ENCODE peak calls at places on chromosome 6, in seven cellular contexts. K is astrocyte, T is IMR-90, E is brain microvascular endothelial cell, Q is fibroblast of lung, J is A549, W is cardiac muscle cell. R is an unnamed sample.

GRCh38 chr6:40400738-40401137 is 186.4 kb downstream of the LRFN2 start:
- DNase-seq in J (no peak), W (no peak), T (no peak), E (no peak), K (no peak), Q (no peak), R (no peak)

GRCh38 chr6:21438237-21438985 is 155.1 kb upstream of the SOX4 start:
- DNase-seq in T (no peak), Q (peak), E (no peak), J (no peak), K (peak), W (no peak), R (peak)

GRCh38 chr6:170360476-170360875 is 53.9 kb downstream of the FAM120B start:
- DNase-seq in Q (peak), T (peak), E (peak), K (no peak), J (no peak), W (peak), R (peak)

GRCh38 chr6:32131439-32131948 is 1.4 kb upstream of the FKBPL start:
- DNase-seq in W (no peak), J (no peak), T (no peak), Q (no peak), E (no peak), K (no peak), R (no peak)

GRCh38 chr6:3822747-3823445 is 26.3 kb upstream of the FAM50B start:
- DNase-seq in T (no peak), K (peak), W (peak), J (no peak), Q (peak), E (no peak), R (peak)

GRCh38 chr6:73309784-73310502 is 44.1 kb downstream of the DPPA5 start:
- DNase-seq in Q (peak), K (peak), E (peak), T (peak), J (peak), W (peak), R (peak)

GRCh38 chr6:87308970-87309369 is 13.4 kb upstream of the SMIM8 start:
- DNase-seq in J (no peak), K (no peak), W (no peak), E (no peak), Q (no peak), T (peak), R (peak)

GRCh38 chr6:113858067-113858604 is 991 bp downstream of the MARCKS start:
- DNase-seq in E (peak), J (peak), Q (peak), W (peak), K (peak), T (peak), R (peak)

GRCh38 chr6:86118271-86118670 is 475.6 kb upstream of the SYNCRIP start:
- DNase-seq in T (no peak), J (no peak), K (no peak), Q (no peak), W (no peak), E (no peak), R (no peak)

GRCh38 chr6:35077006-35077712 is 64.0 kb downstream of the TCP11 start:
- DNase-seq in K (no peak), T (no peak), Q (no peak), J (no peak), E (no peak), W (no peak), R (peak)

GRCh38 chr6:167560673-167561569 is 236.0 kb downstream of the TTLL2 start:
- DNase-seq in E (no peak), W (no peak), K (no peak), T (no peak), J (no peak), Q (no peak), R (no peak)

GRCh38 chr6:35139924-35140524 is 1.1 kb downstream of the TCP11 start:
- DNase-seq in J (peak), K (peak), W (peak), E (peak), Q (peak), T (peak), R (peak)

GRCh38 chr6:33633084-33633461 is 12.0 kb downstream of the ITPR3 start:
- DNase-seq in T (no peak), J (no peak), K (no peak), Q (no peak), W (no peak), E (no peak), R (no peak)
- H3K4me3 ChIP-seq in T (peak), J (peak), K (peak), Q (no peak), W (peak), E (peak), R (peak)

GRCh38 chr6:101386982-101387381 is 6.5 kb upstream of the GRIK2 start:
- DNase-seq in K (no peak), E (no peak), W (no peak), J (no peak), Q (no peak), T (no peak), R (peak)
- TF ChIP-seq CTCF in K (no peak), E (peak), W (peak), J (no peak), Q (no peak), T (peak), R (peak)

DNA sequence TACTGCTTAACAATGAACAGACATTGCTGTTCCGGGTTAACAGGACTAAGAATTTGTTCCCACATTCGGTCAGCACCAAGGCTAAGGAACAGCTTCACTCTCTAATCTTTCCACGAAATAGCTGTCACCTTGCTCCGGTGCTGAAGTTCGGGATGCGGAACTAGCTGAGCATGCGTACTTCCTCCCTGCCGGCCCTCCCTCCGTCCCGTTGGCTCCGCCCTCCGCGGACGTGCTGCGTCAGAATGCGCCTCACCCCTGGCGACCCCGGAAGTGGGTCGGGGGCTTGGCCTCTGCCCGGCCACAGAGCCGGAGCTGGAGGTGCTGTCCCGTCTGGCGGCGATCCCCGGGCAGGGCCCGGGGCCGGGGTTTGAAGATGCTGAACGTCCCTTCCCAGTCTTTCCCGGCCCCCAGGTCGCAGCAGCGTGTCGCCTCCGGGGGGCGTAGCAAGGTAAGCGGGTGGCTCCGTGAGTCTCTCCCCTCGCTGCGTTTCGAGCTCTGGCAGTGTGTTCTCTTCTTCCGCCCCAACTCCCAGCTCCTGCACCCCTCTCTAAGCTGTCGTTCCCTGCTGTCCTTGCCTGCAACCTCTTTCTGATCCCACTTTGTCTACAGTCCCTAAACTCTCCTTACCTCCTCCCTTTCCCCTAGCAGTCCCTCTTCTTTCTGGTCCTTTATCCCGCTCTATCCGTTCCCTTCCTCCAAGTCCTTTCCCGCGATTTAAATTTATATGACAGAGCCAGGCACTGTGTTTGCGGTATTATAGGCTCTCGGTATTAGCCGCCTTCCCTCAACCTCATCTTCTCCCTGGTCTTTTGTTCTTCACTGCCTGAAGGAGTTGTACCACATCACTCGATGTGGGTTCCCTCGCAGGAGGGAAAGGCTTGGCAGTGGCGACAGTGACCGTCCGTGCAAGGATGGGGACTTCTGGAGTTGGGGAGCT is at the start of gene CYB5R4:
- DNase-seq in J (peak), K (peak), Q (peak), W (peak), E (peak), T (peak), R (peak)
- H3K4me3 ChIP-seq in J (peak), K (peak), Q (peak), W (peak), E (peak), T (peak), R (peak)

GRCh38 chr6:112651239-112651638 is 304.1 kb downstream of the RFPL4B start:
- DNase-seq in Q (no peak), W (no peak), T (no peak), K (no peak), E (no peak), J (no peak), R (no peak)

GRCh38 chr6:112649853-112650252 is 302.7 kb downstream of the RFPL4B start:
- DNase-seq in Q (no peak), K (no peak), T (no peak), W (no peak), J (no peak), E (no peak), R (no peak)
- TF ChIP-seq CTCF in Q (no peak), K (no peak), T (no peak), W (no peak), J (no peak), E (no peak), R (no peak)

DNA sequence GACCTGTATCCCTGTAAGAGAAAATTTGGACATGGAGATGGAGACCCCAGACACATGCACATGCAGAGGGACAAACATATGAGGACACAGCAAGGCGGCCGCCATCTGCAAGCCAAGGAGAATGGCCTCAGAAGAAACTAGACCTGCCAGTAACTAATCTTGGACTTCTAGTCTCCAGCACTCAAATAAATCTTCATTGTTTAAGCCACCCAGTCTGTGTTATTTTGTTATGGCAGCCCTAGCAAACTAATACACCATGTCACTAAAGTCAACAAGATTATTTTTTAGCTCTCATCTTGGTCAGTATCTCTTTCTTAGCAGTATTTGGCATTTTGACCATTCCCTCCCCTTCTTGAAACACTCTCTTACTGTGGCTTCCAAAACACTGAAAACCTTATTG is 26.7 kb downstream of the LATS1 start:
- DNase-seq in Q (no peak), J (no peak), K (no peak), E (no peak), W (no peak), T (no peak), R (no peak)
- H3K4me3 ChIP-seq in Q (no peak), J (no peak), K (no peak), E (no peak), W (no peak), T (no peak), R (no peak)

DNA sequence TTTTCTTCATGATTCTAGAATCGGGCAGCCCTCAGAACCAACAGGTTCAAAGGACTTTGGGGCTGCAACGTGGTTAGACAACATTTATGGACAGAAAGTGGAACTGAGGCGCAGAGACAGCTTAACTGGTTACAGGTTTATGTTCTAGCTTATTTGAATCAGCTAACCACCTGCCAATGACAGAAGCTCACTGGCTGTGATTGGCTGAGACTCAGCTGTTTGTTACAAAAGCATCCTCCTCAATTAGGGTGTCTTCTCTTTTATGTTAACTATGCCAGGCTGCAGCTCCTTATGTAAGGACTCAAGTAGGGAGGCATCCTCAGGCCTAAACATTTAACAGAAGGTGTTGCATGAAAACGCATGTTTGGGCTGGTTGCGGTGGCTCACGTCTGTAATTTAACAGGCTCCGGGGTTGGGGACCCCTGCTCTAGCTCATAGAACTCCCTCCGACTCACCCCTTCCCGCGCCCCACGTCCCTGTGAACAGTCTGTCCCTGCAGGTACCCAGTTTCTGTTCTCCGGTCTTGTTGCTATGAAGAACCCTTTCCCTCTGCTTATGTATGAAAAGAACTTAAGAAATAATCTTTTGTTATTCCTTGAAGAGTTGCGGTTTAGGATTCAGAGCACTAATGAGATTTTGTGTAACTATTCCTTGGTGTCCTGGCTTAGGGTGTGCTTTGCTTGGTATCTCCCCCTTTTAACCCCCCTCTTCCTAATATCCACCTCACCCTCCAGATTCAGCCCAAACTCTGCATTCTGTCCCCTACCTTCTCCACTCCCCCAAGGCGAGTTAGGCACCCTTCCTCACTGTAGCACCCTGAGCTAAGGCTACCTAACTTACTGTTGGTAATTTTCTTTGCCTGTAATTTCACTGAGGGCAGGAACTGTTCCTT is 1.2 kb upstream of the TMEM181 start:
- DNase-seq in T (no peak), J (no peak), Q (no peak), W (no peak), K (no peak), E (no peak), R (no peak)
- TF ChIP-seq CTCF in T (no peak), J (no peak), Q (no peak), W (no peak), K (no peak), E (no peak), R (no peak)

GRCh38 chr6:139376604-139377218 is 2.3 kb upstream of the CITED2 start:
- DNase-seq in W (peak), Q (peak), K (peak), J (peak), E (no peak), T (peak), R (peak)
- H3K4me3 ChIP-seq in W (peak), Q (no peak), K (peak), J (peak), E (no peak), T (no peak), R (peak)

GRCh38 chr6:85015396-85015990 is 251.1 kb upstream of the TBX18 start:
- DNase-seq in Q (peak), J (peak), W (peak), E (peak), K (peak), T (peak), R (peak)
- TF ChIP-seq CTCF in Q (peak), J (peak), W (peak), E (peak), K (peak), T (peak), R (peak)

DNA sequence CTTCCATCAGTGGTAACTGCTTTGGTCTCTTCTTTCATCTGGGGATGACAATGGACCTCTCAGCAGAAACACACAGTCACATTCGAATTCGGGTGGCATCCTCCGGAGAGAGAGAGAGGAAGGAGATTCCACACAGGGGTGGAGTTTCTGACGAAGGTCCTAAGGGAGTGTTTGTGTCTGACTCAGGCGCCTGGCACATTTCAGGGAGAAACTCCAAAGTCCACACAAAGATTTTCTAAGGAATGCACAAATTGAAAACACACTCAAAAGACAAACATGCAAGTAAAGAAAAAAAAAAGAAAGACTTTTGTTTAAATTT is 6.1 kb downstream of the EDN1 start:
- DNase-seq in E (peak), W (peak), J (peak), Q (peak), K (peak), T (peak), R (peak)
- H3K4me3 ChIP-seq in E (no peak), W (no peak), J (peak), Q (no peak), K (peak), T (no peak), R (no peak)

R was measured in epithelial cell of esophagus.